ENCODE peak calls at places on chromosome 22, in four cellular contexts. G is CD8-positive, alpha-beta memory T cell; T is heart right ventricle; A is cardiac muscle cell. S is an unnamed sample. For H3K4me1, the result is how much of the 10 kb centered on the place peaks cover.

GRCh38 chr22:32746715-32747114 is 54.8 kb upstream of the TIMP3 start:
- DNase-seq in A (no peak), G (no peak), T (peak), S (no peak)

GRCh38 chr22:46052801-46053562 is 76.0 kb upstream of the WNT7B start:
- DNase-seq in A (peak), G (peak), T (no peak), S (no peak)

GRCh38 chr22:31253949-31254348 is 38.3 kb downstream of the PIK3IP1 start:
- DNase-seq in G (no peak), A (no peak), T (peak), S (no peak)

GRCh38 chr22:21448627-21449416 is 18.4 kb upstream of the TMEM191C start:
- DNase-seq in G (no peak), T (peak), A (no peak), S (no peak)

GRCh38 chr22:19478466-19479357 is at the start of gene UFD1:
- DNase-seq in T (peak), G (peak), A (peak), S (peak)

GRCh38 chr22:48579915-48580279 is 1247.8 kb downstream of the BRD1 start:
- DNase-seq in G (no peak), T (no peak), A (no peak), S (no peak)

GRCh38 chr22:28014141-28015055 is 95.3 kb upstream of the PITPNB start:
- DNase-seq in G (no peak), A (no peak), T (no peak), S (no peak)

GRCh38 chr22:20239063-20239950 is 28.8 kb downstream of the RTN4R start:
- DNase-seq in T (peak), G (no peak), A (peak), S (no peak)

GRCh38 chr22:46851941-46852340 is 89.5 kb downstream of the TBC1D22A start:
- DNase-seq in T (no peak), G (no peak), A (no peak), S (no peak)

GRCh38 chr22:20315337-20316216 is 4.3 kb downstream of the DGCR6L start:
- DNase-seq in G (no peak), A (no peak), T (no peak), S (no peak)

GRCh38 chr22:43698403-43698802 is 113.7 kb downstream of the EFCAB6 start:
- DNase-seq in A (peak), G (no peak), T (no peak), S (no peak)

GRCh38 chr22:46471901-46472721 is 65.3 kb downstream of the CELSR1 start:
- DNase-seq in G (no peak), T (no peak), A (no peak), S (no peak)

GRCh38 chr22:19877626-19878339 is 23.1 kb upstream of the GNB1L start:
- DNase-seq in T (no peak), A (peak), G (no peak), S (no peak)

GRCh38 chr22:40491990-40492631 is 121.7 kb downstream of the SGSM3 start:
- DNase-seq in G (peak), A (peak), T (peak), S (no peak)

GRCh38 chr22:43829904-43830851 is 18.1 kb upstream of the EFCAB6 start:
- DNase-seq in A (peak), G (no peak), T (peak), S (no peak)

GRCh38 chr22:46308283-46308988 is 11.8 kb downstream of the GTSE1 start:
- DNase-seq in T (no peak), G (no peak), A (no peak), S (no peak)

GRCh38 chr22:46551996-46552395 is 14.6 kb upstream of the CELSR1 start:
- DNase-seq in A (no peak), G (no peak), T (no peak), S (no peak)

GRCh38 chr22:42171946-42172345 is 41.3 kb upstream of the CYP2D6 start:
- DNase-seq in T (no peak), G (no peak), A (no peak), S (no peak)

GRCh38 chr22:20203142-20204099 is 52.6 kb upstream of the CCDC188 start:
- DNase-seq in G (no peak), T (no peak), A (no peak), S (no peak)

GRCh38 chr22:31179345-31179744 is 19.4 kb downstream of the RNF185 start:
- DNase-seq in A (no peak), T (no peak), G (no peak), S (no peak)

GRCh38 chr22:42910221-42910942 is 53.3 kb upstream of the ARFGAP3 start:
- DNase-seq in A (no peak), G (no peak), T (no peak), S (no peak)

GRCh38 chr22:20002661-20003060 is 14.0 kb downstream of the ARVCF start:
- DNase-seq in T (no peak), A (no peak), G (no peak), S (no peak)

GRCh38 chr22:27588273-27588672 is 213.3 kb downstream of the MN1 start:
- DNase-seq in A (no peak), G (no peak), T (no peak), S (no peak)

GRCh38 chr22:44348963-44349950 is 36.5 kb upstream of the SHISAL1 start:
- DNase-seq in A (peak), T (no peak), G (no peak), S (no peak)

GRCh38 chr22:42725606-42726355 is 5.1 kb upstream of the A4GALT start:
- DNase-seq in T (no peak), A (peak), G (no peak), S (no peak)

GRCh38 chr22:19641254-19641982 is 72.9 kb upstream of the SEPTIN5 start:
- DNase-seq in G (no peak), A (peak), T (no peak), S (peak)

GRCh38 chr22:19075404-19075803 is 46.8 kb downstream of the DGCR2 start:
- DNase-seq in A (no peak), T (no peak), G (no peak), S (no peak)

GRCh38 chr22:11629661-11630385 is 3898.2 kb upstream of the OR11H1 start:
- DNase-seq in A (no peak), T (no peak), G (no peak), S (no peak)

GRCh38 chr22:47275479-47276218 is 513.2 kb downstream of the TBC1D22A start:
- DNase-seq in G (no peak), T (no peak), A (peak), S (no peak)

GRCh38 chr22:28075260-28075981 is 156.4 kb upstream of the PITPNB start:
- DNase-seq in G (no peak), A (peak), T (peak), S (no peak)

GRCh38 chr22:46076651-46077339 is 73.5 kb upstream of the PPARA start:
- DNase-seq in G (no peak), T (no peak), A (peak), S (no peak)

GRCh38 chr22:40789131-40789530 is 30.0 kb downstream of the SLC25A17 start:
- DNase-seq in T (no peak), A (no peak), G (no peak), S (no peak)

GRCh38 chr22:42281284-42281683 is 10.8 kb upstream of the TCF20 start:
- DNase-seq in T (no peak), A (no peak), G (no peak), S (no peak)

GRCh38 chr22:33000342-33001280 is 57.6 kb downstream of the SYN3 start:
- DNase-seq in G (no peak), A (peak), T (peak), S (peak)

GRCh38 chr22:20867179-20868099 is 8.6 kb downstream of the SNAP29 start:
- DNase-seq in T (peak), G (no peak), A (peak), S (no peak)

GRCh38 chr22:27554106-27554814 is 247.3 kb downstream of the MN1 start:
- DNase-seq in T (no peak), G (no peak), A (peak), S (no peak)

GRCh38 chr22:44885806-44886360 is 123.9 kb downstream of the PHF21B start:
- DNase-seq in T (no peak), G (no peak), A (no peak), S (no peak)

GRCh38 chr22:23519442-23520177 is 60.5 kb downstream of the IGLL1 start:
- DNase-seq in G (no peak), T (no peak), A (no peak), S (no peak)

GRCh38 chr22:23520875-23521441 is 59.1 kb downstream of the IGLL1 start:
- DNase-seq in G (no peak), A (peak), T (peak), S (no peak)

GRCh38 chr22:23523746-23524145 is 56.3 kb downstream of the IGLL1 start:
- DNase-seq in A (no peak), T (no peak), G (no peak), S (no peak)

GRCh38 chr22:23522642-23523251 is 57.3 kb downstream of the IGLL1 start:
- DNase-seq in G (no peak), T (peak), A (peak), S (no peak)

GRCh38 chr22:23521442-23522113 is 58.5 kb downstream of the IGLL1 start:
- DNase-seq in T (peak), A (peak), G (peak), S (no peak)
- H3K4me1 ChIP-seq in T (under half), A (under half), G (under half), S (under half)

GRCh38 chr22:49954991-49955580 is 5.5 kb upstream of the PIM3 start:
- DNase-seq in G (no peak), T (no peak), A (no peak), S (no peak)
- H3K27ac ChIP-seq in G (no peak), T (no peak), A (no peak), S (no peak)

GRCh38 chr22:25165785-25166184 is 33.9 kb upstream of the CRYBB3 start:
- DNase-seq in A (no peak), G (no peak), T (no peak), S (no peak)
- H3K4me1 ChIP-seq in A (under half), G (under half), T (under half), S (under half)

GRCh38 chr22:38745676-38746460 is 9.9 kb downstream of the SUN2 start:
- DNase-seq in G (no peak), T (no peak), A (no peak), S (no peak)
- H3K27ac ChIP-seq in G (no peak), T (no peak), A (no peak), S (no peak)

DNA sequence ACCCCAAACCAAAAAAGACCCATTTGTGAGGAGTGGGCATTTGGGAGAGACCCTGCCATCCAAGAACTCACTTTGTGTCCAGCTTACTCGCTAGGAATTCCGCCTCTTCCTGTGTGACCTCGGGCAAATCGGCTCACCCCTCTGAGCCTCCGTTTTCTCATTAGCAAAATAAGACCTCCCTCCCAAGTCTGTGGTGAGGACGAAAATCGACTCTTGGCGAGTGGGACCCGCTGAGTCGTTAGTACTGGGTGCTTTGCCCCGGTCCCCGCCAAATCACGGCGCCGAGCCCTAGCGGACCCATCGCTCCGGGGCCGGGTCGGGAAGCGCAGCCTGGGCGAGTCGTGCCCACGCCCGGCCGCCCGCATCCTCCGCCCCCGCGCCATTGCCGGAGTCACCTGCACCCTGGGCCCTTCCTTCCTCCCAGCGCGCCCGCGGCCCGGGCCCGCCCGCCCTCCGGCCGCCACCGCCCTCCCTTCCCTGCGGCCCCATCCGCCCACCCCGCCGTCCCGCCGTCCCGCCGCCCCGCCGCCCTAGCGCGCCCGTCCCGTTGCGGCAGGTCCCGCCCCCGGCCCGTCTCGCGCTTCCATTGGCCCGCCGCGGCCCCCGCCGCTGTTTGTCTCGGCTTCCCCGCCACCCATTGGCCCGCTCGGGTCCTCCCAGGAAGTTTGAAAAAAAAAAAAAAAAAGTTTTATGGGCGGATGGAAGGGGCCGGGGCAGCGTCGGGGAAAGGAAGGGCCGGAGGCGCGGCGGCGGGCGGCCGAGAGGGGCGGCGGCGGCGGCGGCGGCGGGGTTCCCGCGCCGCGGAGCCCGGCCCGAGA is 48.9 kb downstream of the TRIOBP start:
- DNase-seq in A (peak), G (peak), T (peak), S (peak)
- H3K4me1 ChIP-seq in A (under half), G (under half), T (under half), S (under half)

GRCh38 chr22:29129644-29130201 is 56.9 kb downstream of the KREMEN1 start:
- DNase-seq in A (no peak), G (no peak), T (peak), S (no peak)

GRCh38 chr22:29124777-29125506 is 52.1 kb downstream of the KREMEN1 start:
- DNase-seq in A (no peak), T (no peak), G (no peak), S (no peak)

GRCh38 chr22:29130490-29130889 is 57.7 kb downstream of the KREMEN1 start:
- DNase-seq in G (no peak), T (no peak), A (no peak), S (no peak)

GRCh38 chr22:29128891-29129643 is 56.2 kb downstream of the KREMEN1 start:
- DNase-seq in T (no peak), A (no peak), G (no peak), S (no peak)

DNA sequence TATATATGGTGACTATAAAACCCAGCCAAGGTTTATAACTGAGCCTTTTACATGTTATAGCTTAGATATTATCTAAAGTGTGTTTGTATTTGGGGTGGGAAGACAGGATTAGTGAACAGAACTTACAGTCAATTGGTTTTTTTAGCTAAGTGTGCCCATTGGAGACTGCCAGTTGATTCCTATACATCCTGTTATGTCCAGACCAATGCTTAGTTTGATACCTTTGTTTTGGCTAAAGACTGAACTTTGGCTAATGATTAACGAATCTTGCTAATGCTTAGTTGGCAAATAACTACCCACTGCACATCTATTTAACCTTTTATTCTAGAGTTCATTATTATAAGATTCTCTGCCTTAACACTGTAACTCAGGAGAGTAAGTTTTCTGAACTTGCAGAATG is 53.8 kb downstream of the KREMEN1 start:
- DNase-seq in T (no peak), G (no peak), A (no peak), S (no peak)
- H3K27ac ChIP-seq in T (no peak), G (no peak), A (no peak), S (no peak)

S was measured in iPS DF 6.9.